ENCODE peak calls at places on chromosomes 4 and X, in seven cellular contexts. N is BJ, I is thoracic aorta, L is RWPE1, J is fibroblast of pulmonary artery, W is bronchial epithelial cell, H is cardiac muscle cell. S is an unnamed sample.

GRCh38 chr4:100314057-100314456 is 123.8 kb upstream of the DDIT4L start:
- DNase-seq in H (peak), L (no peak), N (no peak), W (no peak), J (no peak), I (no peak), S (no peak)

GRCh38 chr4:130183096-130183495 is 1087.1 kb downstream of the C4orf33 start:
- DNase-seq in I (no peak), J (no peak), N (no peak), W (no peak), L (no peak), H (no peak), S (no peak)

GRCh38 chr4:174654634-174655033 is 132.3 kb upstream of the HPGD start:
- DNase-seq in H (no peak), W (no peak), L (no peak), J (no peak), I (no peak), N (no peak), S (no peak)

GRCh38 chr4:136934601-136935000 is 597.7 kb downstream of the PCDH18 start:
- DNase-seq in W (no peak), N (no peak), I (no peak), J (peak), H (no peak), L (no peak), S (no peak)

GRCh38 chrX:65451663-65452062 is 82.9 kb downstream of the LAS1L start:
- DNase-seq in N (no peak), W (peak), I (no peak), J (peak), L (peak), H (peak), S (peak)

GRCh38 chrX:110008001-110008635 is 5.2 kb downstream of the TMEM164 start:
- DNase-seq in W (no peak), H (no peak), J (no peak), I (no peak), N (no peak), L (no peak), S (no peak)

GRCh38 chr4:41006141-41006540 is 208.2 kb downstream of the APBB2 start:
- DNase-seq in W (no peak), I (no peak), H (peak), N (no peak), J (peak), L (no peak), S (no peak)

GRCh38 chrX:48626401-48627298 is 29.4 kb downstream of the WDR13 start:
- DNase-seq in J (no peak), L (no peak), N (no peak), W (peak), I (no peak), H (no peak), S (no peak)

GRCh38 chrX:37332987-37333658 is 16.0 kb upstream of the PRRG1 start:
- DNase-seq in J (peak), I (no peak), W (no peak), L (no peak), H (peak), N (no peak), S (no peak)

GRCh38 chr4:112765317-112765989 is 128.5 kb downstream of the LARP7 start:
- DNase-seq in N (no peak), L (no peak), I (no peak), W (peak), J (peak), H (peak), S (peak)

GRCh38 chrX:43961699-43962098 is 11.5 kb downstream of the NDP start:
- DNase-seq in L (no peak), H (no peak), W (no peak), N (no peak), J (no peak), I (no peak), S (no peak)

GRCh38 chrX:56813318-56813837 is 84.3 kb downstream of the NBDY start:
- DNase-seq in N (no peak), J (peak), I (no peak), H (peak), L (peak), W (peak), S (peak)

GRCh38 chr4:47830263-47831025 is 7.4 kb downstream of the CORIN start:
- DNase-seq in N (no peak), W (no peak), I (no peak), L (no peak), J (no peak), H (no peak), S (no peak)

GRCh38 chrX:139202742-139203410 is 327.7 kb upstream of the F9 start:
- DNase-seq in H (no peak), L (no peak), W (no peak), I (no peak), N (no peak), J (no peak), S (no peak)

GRCh38 chr4:5710962-5711478 is at the start of gene EVC:
- DNase-seq in I (peak), H (peak), N (no peak), J (peak), W (peak), L (peak), S (peak)

GRCh38 chr4:147590249-147590920 is 26.8 kb upstream of the TMEM184C start:
- DNase-seq in H (peak), I (peak), N (no peak), L (peak), J (peak), W (peak), S (peak)

GRCh38 chr4:113837397-113837796 is 75.9 kb upstream of the CAMK2D start:
- DNase-seq in W (peak), J (peak), L (peak), I (no peak), N (peak), H (peak), S (peak)

GRCh38 chr4:150510176-150510875 is 71.6 kb upstream of the MAB21L2 start:
- DNase-seq in L (peak), J (peak), W (peak), I (no peak), N (peak), H (peak), S (no peak)

GRCh38 chr4:14028862-14029261 is 401.3 kb upstream of the BOD1L1 start:
- DNase-seq in N (no peak), L (no peak), W (no peak), H (no peak), I (no peak), J (no peak), S (no peak)

GRCh38 chrX:139691843-139692505 is 16.0 kb downstream of the MCF2 start:
- DNase-seq in L (no peak), I (no peak), N (no peak), J (no peak), W (no peak), H (peak), S (peak)

GRCh38 chr4:25937801-25938200 is 23.8 kb downstream of the SMIM20 start:
- DNase-seq in N (no peak), I (no peak), J (peak), W (no peak), L (no peak), H (peak), S (no peak)

GRCh38 chr4:41189669-41190068 is 24.7 kb downstream of the APBB2 start:
- DNase-seq in H (no peak), I (no peak), N (no peak), J (no peak), W (no peak), L (no peak), S (no peak)

GRCh38 chrX:15854712-15855561 is at the start of gene AP1S2:
- DNase-seq in J (peak), H (peak), N (peak), I (peak), W (peak), L (peak), S (peak)

GRCh38 chrX:15856580-15856979 is 2.0 kb upstream of the AP1S2 start:
- DNase-seq in H (no peak), J (no peak), L (no peak), I (no peak), N (no peak), W (no peak), S (no peak)

GRCh38 chrX:15855562-15856256 is 1.1 kb upstream of the AP1S2 start:
- DNase-seq in W (no peak), N (no peak), H (no peak), I (no peak), L (no peak), J (no peak), S (no peak)

GRCh38 chrX:15853586-15854079 is 980 bp downstream of the AP1S2 start:
- DNase-seq in W (no peak), J (no peak), I (no peak), N (no peak), H (peak), L (no peak), S (no peak)

GRCh38 chrX:15854080-15854655 is 445 bp downstream of the AP1S2 start:
- DNase-seq in W (no peak), J (no peak), N (no peak), L (no peak), H (peak), I (no peak), S (peak)
- TF ChIP-seq CTCF in W (peak), J (no peak), N (peak), L (peak), H (peak), I (no peak), S (peak)

GRCh38 chr4:73731968-73732610 is 8.3 kb upstream of the CXCL8 start:
- DNase-seq in N (no peak), J (no peak), I (no peak), W (no peak), H (no peak), L (no peak), S (no peak)
- TF ChIP-seq CTCF in N (no peak), J (no peak), I (no peak), W (no peak), H (no peak), L (no peak), S (no peak)

GRCh38 chr4:76733380-76733779 is 164.6 kb downstream of the SOWAHB start:
- DNase-seq in W (peak), N (no peak), L (peak), J (no peak), I (no peak), H (no peak), S (no peak)
- TF ChIP-seq CTCF in W (peak), N (no peak), L (peak), J (no peak), I (no peak), H (no peak), S (peak)

GRCh38 chrX:80808854-80809493 is 703 bp downstream of the BRWD3 start:
- DNase-seq in J (no peak), L (peak), H (peak), I (no peak), W (peak), N (no peak), S (no peak)

GRCh38 chrX:80816051-80816450 is 6.4 kb upstream of the BRWD3 start:
- DNase-seq in W (no peak), L (no peak), H (no peak), N (no peak), J (no peak), I (no peak), S (no peak)

GRCh38 chrX:80810365-80810978 is 795 bp upstream of the BRWD3 start:
- DNase-seq in L (peak), H (peak), J (no peak), I (no peak), N (no peak), W (no peak), S (no peak)

GRCh38 chrX:80808160-80808735 is 1.4 kb downstream of the BRWD3 start:
- DNase-seq in L (peak), I (peak), N (peak), J (peak), W (peak), H (peak), S (peak)

GRCh38 chrX:80812176-80812575 is 2.5 kb upstream of the BRWD3 start:
- DNase-seq in H (peak), N (no peak), L (no peak), J (peak), W (no peak), I (no peak), S (no peak)
- TF ChIP-seq CTCF in H (peak), N (peak), L (no peak), J (peak), W (no peak), I (no peak), S (no peak)

GRCh38 chrX:42714981-42715688 is 62.8 kb downstream of the PPP1R2C start:
- DNase-seq in L (peak), N (no peak), W (peak), I (no peak), J (no peak), H (peak), S (no peak)
- TF ChIP-seq CTCF in L (no peak), N (no peak), W (peak), I (peak), J (peak), H (peak), S (no peak)

GRCh38 chr4:898123-898522 is 34.0 kb downstream of the GAK start:
- DNase-seq in I (no peak), J (no peak), N (no peak), H (no peak), L (no peak), W (no peak), S (no peak)

GRCh38 chr4:895596-895995 is 36.5 kb downstream of the GAK start:
- DNase-seq in W (no peak), J (no peak), I (no peak), N (no peak), L (no peak), H (no peak), S (no peak)

GRCh38 chr4:896630-897029 is 35.5 kb downstream of the GAK start:
- DNase-seq in L (no peak), W (no peak), N (no peak), H (no peak), J (no peak), I (no peak), S (no peak)

GRCh38 chr4:893995-894705 is 38.0 kb downstream of the GAK start:
- DNase-seq in H (no peak), I (no peak), N (no peak), J (no peak), W (no peak), L (no peak), S (no peak)

DNA sequence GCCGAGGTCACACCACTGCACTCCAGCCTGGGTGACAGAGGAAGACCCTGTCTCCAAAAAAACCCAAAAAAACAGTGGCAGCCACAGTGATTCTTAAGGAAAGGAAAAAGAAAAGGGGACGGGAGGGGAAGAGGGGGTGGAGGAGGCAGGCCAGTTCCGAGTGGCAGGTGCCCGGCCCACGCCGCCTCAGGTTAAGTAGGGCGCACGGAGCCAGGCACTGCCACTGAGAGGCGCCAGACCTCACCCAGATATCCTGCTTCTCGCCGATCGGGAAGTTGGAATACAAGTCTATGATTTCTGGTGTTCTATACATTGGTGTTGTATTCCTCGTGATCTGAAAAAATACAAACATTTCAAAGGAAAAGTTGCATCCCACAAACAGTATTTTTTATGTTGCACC is 35.9 kb downstream of the GAK start:
- DNase-seq in J (no peak), W (no peak), N (no peak), L (no peak), I (no peak), H (no peak), S (no peak)
- TF ChIP-seq CTCF in J (no peak), W (no peak), N (peak), L (no peak), I (no peak), H (no peak), S (no peak)

GRCh38 chrX:31423575-31424284 is 351.9 kb upstream of the FTHL17 start:
- DNase-seq in L (peak), J (peak), I (no peak), W (peak), H (peak), N (peak), S (peak)
- TF ChIP-seq CTCF in L (no peak), J (peak), I (no peak), W (peak), H (peak), N (peak), S (peak)

GRCh38 chrX:19990519-19991349 is at the start of gene BCLAF3:
- DNase-seq in W (peak), N (peak), I (peak), H (peak), L (peak), J (peak), S (peak)
- TF ChIP-seq CTCF in W (peak), N (peak), I (peak), H (peak), L (peak), J (peak), S (peak)

DNA sequence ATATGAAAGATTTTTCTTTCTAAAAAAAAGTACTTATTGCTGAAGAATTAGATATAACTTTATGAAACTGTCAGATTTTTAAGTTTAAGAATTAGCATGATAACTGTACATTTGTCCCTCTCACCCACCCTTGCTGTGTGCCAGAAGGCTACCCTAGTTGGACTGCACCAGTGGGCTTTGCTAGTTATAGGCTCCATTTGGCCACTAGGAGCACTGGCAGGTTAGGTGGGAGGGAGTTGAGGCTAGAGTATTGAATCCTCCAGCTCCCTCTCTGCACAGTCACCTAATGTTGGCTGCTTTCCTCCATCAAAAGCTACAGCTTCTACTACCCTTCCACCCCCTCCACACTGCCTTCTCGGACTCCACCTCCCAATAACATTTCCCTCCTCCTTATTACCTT is 84.2 kb downstream of the TASL start:
- DNase-seq in L (no peak), H (no peak), N (no peak), I (no peak), W (no peak), J (no peak), S (no peak)
- TF ChIP-seq CTCF in L (no peak), H (no peak), N (no peak), I (no peak), W (no peak), J (no peak), S (no peak)